ENCODE peak calls at places on chromosomes 3 and 15, in seven cellular contexts. G, W, T, V, U, J and F are unnamed samples.
A peak's percentile ranks its signal among the peaks of the same experiment; 100 is the strongest.

GRCh38 chr15:80695099-80695910 is at the start of gene ABHD17C:
- DNase-seq in G (peak; percentile 40), W (peak; percentile 63), T (no peak), V (peak; percentile 70), U (peak; percentile 72), J (peak; percentile 46), F (no peak)

GRCh38 chr15:73910904-73911303 is 15.4 kb upstream of the LOXL1 start:
- DNase-seq in G (no peak), W (no peak), T (no peak), V (no peak), U (no peak), J (no peak), F (no peak)

GRCh38 chr3:126911162-126912026 is 71.5 kb upstream of the PLXNA1 start:
- DNase-seq in G (no peak), W (peak; percentile 95), T (peak; percentile 54), V (peak; percentile 99), U (no peak), J (peak; percentile 65), F (no peak)

GRCh38 chr3:188876370-188876769 is 295.4 kb upstream of the TPRG1 start:
- DNase-seq in G (no peak), W (no peak), T (no peak), V (no peak), U (no peak), J (no peak), F (no peak)

GRCh38 chr15:78384651-78385050 is 44.5 kb downstream of the CRABP1 start:
- DNase-seq in G (no peak), W (no peak), T (no peak), V (no peak), U (no peak), J (no peak), F (no peak)

GRCh38 chr15:61605343-61605742 is 376.2 kb upstream of the RORA start:
- DNase-seq in G (no peak), W (no peak), T (no peak), V (no peak), U (no peak), J (no peak), F (no peak)

GRCh38 chr15:60255390-60255789 is 142.4 kb downstream of the ANXA2 start:
- DNase-seq in G (no peak), W (no peak), T (no peak), V (peak; percentile 92), U (no peak), J (no peak), F (no peak)

GRCh38 chr3:14827776-14828175 is 9.0 kb downstream of the FGD5 start:
- DNase-seq in G (no peak), W (no peak), T (no peak), V (no peak), U (no peak), J (no peak), F (no peak)

GRCh38 chr3:27993061-27993460 is 248.4 kb upstream of the CMC1 start:
- DNase-seq in G (no peak), W (no peak), T (no peak), V (no peak), U (no peak), J (no peak), F (no peak)

GRCh38 chr15:92907880-92908279 is 7.8 kb downstream of the CHD2 start:
- DNase-seq in G (no peak), W (peak; percentile 84), T (peak; percentile 65), V (peak; percentile 86), U (peak; percentile 87), J (peak; percentile 78), F (no peak)

GRCh38 chr3:156594229-156594683 is 39.3 kb upstream of the SSR3 start:
- DNase-seq in G (no peak), W (no peak), T (no peak), V (no peak), U (no peak), J (no peak), F (no peak)

GRCh38 chr3:71305246-71306206 is 278.0 kb downstream of the FOXP1 start:
- DNase-seq in G (no peak), W (peak; percentile 32), T (no peak), V (peak; percentile 39), U (no peak), J (peak; percentile 25), F (no peak)

GRCh38 chr15:63241316-63241715 is 36.1 kb upstream of the APH1B start:
- DNase-seq in G (no peak), W (no peak), T (no peak), V (no peak), U (no peak), J (no peak), F (no peak)

GRCh38 chr3:182947892-182948291 is 32.4 kb downstream of the DCUN1D1 start:
- DNase-seq in G (no peak), W (no peak), T (no peak), V (no peak), U (no peak), J (no peak), F (no peak)

GRCh38 chr3:167684389-167684993 is 30.7 kb upstream of the WDR49 start:
- DNase-seq in G (no peak), W (peak; percentile 78), T (peak; percentile 3), V (peak; percentile 42), U (no peak), J (peak; percentile 24), F (no peak)

DNA sequence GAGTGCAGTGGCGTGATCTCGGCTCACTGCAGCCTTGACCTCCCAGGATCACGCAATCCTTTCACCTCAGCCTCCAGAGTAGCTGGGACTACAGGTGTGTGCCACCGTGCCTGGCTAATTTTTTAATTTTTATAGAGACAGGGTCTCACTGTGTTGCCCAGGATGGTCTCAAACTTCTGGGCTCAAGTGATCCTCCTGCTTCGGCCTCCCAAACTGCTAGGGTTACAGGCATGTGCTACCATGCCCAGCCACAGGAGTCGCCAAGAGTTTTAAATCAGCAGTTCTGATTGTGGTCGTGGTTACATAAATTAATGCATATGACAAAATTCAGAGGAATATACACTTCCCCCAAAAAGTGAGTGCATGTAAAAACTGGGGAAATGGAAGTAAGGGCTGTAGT is 33.0 kb downstream of the MEGF11 start:
- DNase-seq in G (no peak), W (no peak), T (no peak), V (no peak), U (no peak), J (no peak), F (no peak)
- TF ChIP-seq CTCF in G (no peak), W (no peak), T (no peak), V (no peak), U (no peak), J (no peak), F (no peak)

GRCh38 chr15:55322452-55322851 is 3.4 kb downstream of the PIGB start:
- DNase-seq in G (no peak), W (no peak), T (no peak), V (no peak), U (no peak), J (no peak), F (no peak)

GRCh38 chr15:55319537-55320325 is 709 bp downstream of the PIGB start:
- DNase-seq in G (no peak), W (peak; percentile 23), T (no peak), V (peak; percentile 24), U (no peak), J (peak; percentile 48), F (no peak)

GRCh38 chr15:55320963-55321362 is 1.9 kb downstream of the PIGB start:
- DNase-seq in G (no peak), W (no peak), T (no peak), V (no peak), U (no peak), J (no peak), F (no peak)

DNA sequence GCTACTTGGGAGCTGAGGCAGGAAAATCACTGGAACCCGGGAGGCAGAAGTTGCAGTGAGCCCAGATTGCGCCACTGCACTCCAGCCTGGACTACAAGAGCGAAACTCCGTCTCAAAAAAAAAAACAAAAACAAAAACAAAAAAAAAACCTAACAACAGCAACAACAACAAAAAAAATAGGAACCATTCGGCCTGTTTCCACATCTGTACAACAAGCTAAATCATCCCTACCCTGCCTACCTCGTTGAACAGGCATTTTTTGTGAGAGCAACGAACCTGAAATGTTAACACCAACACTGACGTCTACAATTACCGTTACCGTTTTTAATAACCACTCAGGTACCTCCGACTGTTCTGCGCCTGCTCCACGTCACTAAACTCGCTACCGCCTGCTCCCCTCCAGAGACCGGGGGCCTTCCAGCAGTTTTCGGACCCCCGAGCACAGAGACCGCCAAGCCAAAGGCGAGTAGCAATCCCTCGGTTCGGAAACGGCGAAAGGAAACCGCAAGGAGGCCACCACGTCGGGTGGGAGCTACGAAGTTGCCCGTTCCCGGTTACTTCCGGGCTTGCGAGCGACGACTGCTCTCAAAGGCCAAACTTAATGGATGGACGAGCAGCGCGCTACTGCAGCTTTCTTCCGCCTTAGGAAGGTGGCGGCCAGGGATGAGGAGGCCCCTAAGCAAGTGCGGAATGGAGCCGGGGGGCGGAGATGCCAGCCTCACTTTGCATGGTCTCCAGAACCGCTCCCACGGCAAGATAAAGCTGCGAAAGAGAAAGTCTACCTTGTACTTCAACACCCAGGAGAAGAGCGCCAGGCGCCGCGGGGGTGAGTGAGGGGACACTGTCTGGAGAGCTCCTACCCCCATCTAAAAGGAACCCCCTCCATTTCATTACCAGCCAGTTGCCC is at the start of the genes PIGB and PIGBOS1:
- DNase-seq in G (peak; percentile 86), W (peak; percentile 94), T (peak; percentile 37), V (peak; percentile 85), U (peak; percentile 92), J (peak; percentile 84), F (peak; percentile 44)
- TF ChIP-seq CTCF in G (peak; percentile 41), W (no peak), T (peak; percentile 23), V (no peak), U (no peak), J (peak; percentile 22), F (no peak)

GRCh38 chr3:196654691-196655090 is 15.2 kb downstream of the NRROS start:
- DNase-seq in G (no peak), W (peak; percentile 19), T (no peak), V (peak; percentile 85), U (no peak), J (no peak), F (no peak)

GRCh38 chr3:196654006-196654405 is 14.5 kb downstream of the NRROS start:
- DNase-seq in G (no peak), W (no peak), T (no peak), V (peak; percentile 68), U (no peak), J (no peak), F (no peak)

GRCh38 chr3:196659901-196660351 is 20.4 kb downstream of the NRROS start:
- DNase-seq in G (no peak), W (no peak), T (no peak), V (no peak), U (no peak), J (no peak), F (no peak)

GRCh38 chr3:196653127-196653795 is 13.8 kb downstream of the NRROS start:
- DNase-seq in G (no peak), W (no peak), T (no peak), V (no peak), U (no peak), J (no peak), F (no peak)

DNA sequence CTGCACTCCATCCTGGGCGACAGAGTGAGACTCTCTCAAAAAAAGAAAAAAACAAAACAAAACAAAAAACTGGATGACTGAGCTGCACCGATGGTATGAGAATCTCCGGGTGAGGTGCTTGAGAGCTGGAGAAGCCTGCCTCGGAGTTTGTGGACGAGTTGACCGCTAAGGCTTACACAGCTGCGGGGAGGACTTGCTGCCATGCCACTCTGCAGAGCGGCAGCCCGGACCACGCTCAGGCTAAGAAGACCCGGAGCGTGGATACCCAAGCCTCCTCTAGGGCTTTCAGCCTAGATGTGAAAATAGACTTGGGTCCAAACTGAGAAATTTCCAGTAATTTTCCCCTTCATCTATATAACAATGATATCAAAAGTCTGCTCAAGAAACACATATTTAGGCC is 16.0 kb downstream of the NRROS start:
- DNase-seq in G (no peak), W (no peak), T (no peak), V (no peak), U (no peak), J (no peak), F (no peak)
- TF ChIP-seq CTCF in G (no peak), W (no peak), T (no peak), V (no peak), U (no peak), J (no peak), F (no peak)

GRCh38 chr3:136070953-136071949 is 105.7 kb downstream of the PPP2R3A start:
- DNase-seq in G (no peak), W (peak; percentile 87), T (peak; percentile 80), V (peak; percentile 9), U (no peak), J (peak; percentile 30), F (no peak)
- TF ChIP-seq CTCF in G (peak; percentile 36), W (no peak), T (no peak), V (peak; percentile 23), U (no peak), J (no peak), F (no peak)